ENCODE peak calls at places on chromosomes 11 and 22, in nine cellular contexts. L is skeletal muscle cell; X is endothelial cell; G is adrenal gland; S is activated naive CD8-positive, alpha-beta T cell treated with anti-CD3 and anti-CD28 coated beads, Interleukin-2, amount 50 U/mL, for 16 hours; A is right lobe of liver; N is central memory CD4-positive, alpha-beta T cell; Y is left cardiac atrium; M is stimulated activated naive CD8-positive, alpha-beta T cell treated with anti-CD3 and anti-CD28 coated beads, Interleukin-15, amount 100 ng/mL, for 72 hours. B is an unnamed sample.

GRCh38 chr22:21958360-21959273 is 6.0 kb upstream of the PPM1F start:
- DNase-seq in L (no peak), X (no peak), G (no peak), S (no peak), A (no peak), N (no peak), Y (no peak), M (no peak), B (no peak)

GRCh38 chr11:65479184-65480145 is 19.4 kb upstream of the MALAT1 start:
- DNase-seq in L (peak; percentile 81), X (no peak), G (peak; percentile 74), S (no peak), A (peak; percentile 55), N (no peak), Y (peak; percentile 63), M (no peak), B (no peak)

GRCh38 chr11:65538915-65539374 is 14.1 kb downstream of the SCYL1 start:
- DNase-seq in L (no peak), X (peak; percentile 53), G (no peak), S (no peak), A (no peak), N (no peak), Y (no peak), M (no peak), B (no peak)

GRCh38 chr11:72391638-72392423 is 42.5 kb downstream of the CLPB start:
- DNase-seq in L (no peak), X (no peak), G (no peak), S (no peak), A (no peak), N (no peak), Y (no peak), M (no peak), B (no peak)

GRCh38 chr11:69718147-69718546 is 14.3 kb upstream of the FGF19 start:
- DNase-seq in L (no peak), X (peak; percentile 79), G (no peak), S (no peak), A (no peak), N (no peak), Y (no peak), M (peak; percentile 19), B (no peak)

GRCh38 chr11:116312560-116313340 is 460.0 kb downstream of the BUD13 start:
- DNase-seq in L (no peak), X (no peak), G (peak; percentile 91), S (no peak), A (peak; percentile 91), N (no peak), Y (peak; percentile 89), M (no peak), B (no peak)

GRCh38 chr22:20464096-20464614 is 26.5 kb upstream of the SCARF2 start:
- DNase-seq in L (no peak), X (no peak), G (no peak), S (peak; percentile 15), A (peak; percentile 36), N (peak; percentile 79), Y (no peak), M (peak; percentile 74), B (peak; percentile 36)

GRCh38 chr11:41414771-41415440 is 44.5 kb downstream of the LRRC4C start:
- DNase-seq in L (no peak), X (no peak), G (no peak), S (no peak), A (no peak), N (no peak), Y (no peak), M (no peak), B (no peak)

GRCh38 chr22:20550851-20551744 is 43.7 kb downstream of the MED15 start:
- DNase-seq in L (no peak), X (no peak), G (peak; percentile 69), S (no peak), A (no peak), N (peak; percentile 61), Y (peak; percentile 57), M (peak; percentile 82), B (peak; percentile 42)

GRCh38 chr11:44248109-44248508 is 61.8 kb downstream of the ALX4 start:
- DNase-seq in L (no peak), X (no peak), G (no peak), S (no peak), A (no peak), N (no peak), Y (no peak), M (no peak), B (no peak)

GRCh38 chr11:122681731-122682130 is 26.2 kb downstream of the UBASH3B start:
- DNase-seq in L (no peak), X (no peak), G (no peak), S (no peak), A (no peak), N (no peak), Y (no peak), M (no peak), B (no peak)

GRCh38 chr11:18012314-18012905 is 437 bp downstream of the SERGEF start:
- DNase-seq in L (no peak), X (no peak), G (peak; percentile 20), S (no peak), A (no peak), N (no peak), Y (peak; percentile 24), M (no peak), B (no peak)

GRCh38 chr11:76310832-76311231 is 70.1 kb downstream of the THAP12 start:
- DNase-seq in L (no peak), X (no peak), G (no peak), S (no peak), A (no peak), N (no peak), Y (no peak), M (no peak), B (no peak)

GRCh38 chr22:37206118-37206840 is 6.0 kb downstream of the SSTR3 start:
- DNase-seq in L (no peak), X (no peak), G (no peak), S (no peak), A (no peak), N (no peak), Y (peak; percentile 10), M (no peak), B (no peak)

GRCh38 chr22:35547993-35548761 is 7.5 kb downstream of the RASD2 start:
- DNase-seq in L (no peak), X (no peak), G (no peak), S (no peak), A (no peak), N (no peak), Y (no peak), M (no peak), B (no peak)

GRCh38 chr11:2827256-2827655 is 58.3 kb downstream of the CDKN1C start:
- DNase-seq in L (no peak), X (no peak), G (no peak), S (no peak), A (peak; percentile 39), N (no peak), Y (no peak), M (no peak), B (no peak)

GRCh38 chr11:57650739-57651090 is 1.0 kb upstream of the YPEL4 start:
- DNase-seq in L (no peak), X (no peak), G (no peak), S (no peak), A (no peak), N (no peak), Y (no peak), M (no peak), B (no peak)

GRCh38 chr11:75014129-75014528 is 25.4 kb downstream of the NEU3 start:
- DNase-seq in L (peak; percentile 37), X (no peak), G (peak; percentile 70), S (no peak), A (no peak), N (no peak), Y (no peak), M (no peak), B (no peak)

GRCh38 chr11:16606784-16607674 is 131.4 kb upstream of the C11orf58 start:
- DNase-seq in L (no peak), X (peak; percentile 54), G (peak; percentile 37), S (no peak), A (peak; percentile 62), N (no peak), Y (peak; percentile 68), M (no peak), B (no peak)